ENCODE peak calls at places on chromosomes 4 and X, in eight cellular contexts. J, D, Z, V, F, S, G and X are unnamed samples.

GRCh38 chrX:40530471-40530870 is 50.3 kb upstream of the ATP6AP2 start:
- DNase-seq in D (no peak), F (no peak), S (no peak), G (no peak), Z (no peak), J (no peak), V (no peak), X (no peak)

GRCh38 chrX:56798866-56799864 is 70.1 kb downstream of the NBDY start:
- DNase-seq in G (no peak), S (no peak), J (no peak), F (no peak), D (no peak), V (no peak), Z (no peak), X (no peak)

GRCh38 chr4:108107729-108108382 is 60.9 kb downstream of the LEF1 start:
- DNase-seq in F (no peak), Z (no peak), J (no peak), G (no peak), V (no peak), D (no peak), S (no peak), X (no peak)

GRCh38 chrX:100994352-100995281 is 25.1 kb downstream of the ARL13A start:
- DNase-seq in V (no peak), S (no peak), G (no peak), Z (peak), J (no peak), F (no peak), D (peak), X (peak)

GRCh38 chrX:68829594-68830485 is 1.0 kb downstream of the EFNB1 start:
- DNase-seq in G (no peak), J (peak), F (no peak), V (no peak), D (peak), S (no peak), Z (peak), X (no peak)

GRCh38 chr4:146346276-146346675 is 131.9 kb downstream of the REELD1 start:
- DNase-seq in J (no peak), G (no peak), Z (no peak), S (no peak), V (no peak), F (no peak), D (no peak), X (no peak)

GRCh38 chr4:67333663-67334062 is 211.6 kb downstream of the CENPC start:
- DNase-seq in G (no peak), Z (no peak), S (no peak), J (no peak), V (no peak), F (no peak), D (no peak), X (no peak)

GRCh38 chrX:145817299-145817665 is 347 bp upstream of the SLITRK2 start:
- DNase-seq in V (no peak), S (no peak), F (no peak), G (no peak), Z (no peak), D (no peak), J (peak), X (no peak)

GRCh38 chr4:77922158-77923094 is 59.8 kb downstream of the MRPL1 start:
- DNase-seq in V (no peak), F (no peak), Z (peak), S (no peak), D (peak), J (no peak), G (no peak), X (no peak)

GRCh38 chr4:13294961-13295605 is 189.1 kb downstream of the RAB28 start:
- DNase-seq in J (no peak), D (no peak), F (no peak), S (no peak), V (no peak), Z (peak), G (no peak), X (no peak)

GRCh38 chrX:15310117-15310516 is 5.3 kb downstream of the ASB11 start:
- DNase-seq in F (no peak), Z (peak), J (peak), D (no peak), S (no peak), G (no peak), V (no peak), X (peak)